ENCODE peak calls at places on chromosomes 7 and 10, in four cellular contexts. T is lung, P is sigmoid colon, S is A549. W is an unnamed sample.

GRCh38 chr7:149005427-149006344 is 22.6 kb downstream of the PDIA4 start:
- DNase-seq in S (peak; percentile 76), T (peak; percentile 82), P (peak; percentile 92), W (peak; percentile 87)

GRCh38 chr7:7272294-7272693 is 90.0 kb downstream of the C1GALT1 start:
- DNase-seq in P (no peak), S (no peak), T (no peak), W (no peak)

GRCh38 chr10:17028843-17029580 is 100.6 kb downstream of the CUBN start:
- DNase-seq in P (no peak), T (no peak), S (no peak), W (no peak)

GRCh38 chr10:103839867-103840746 is 15.3 kb downstream of the SH3PXD2A start:
- DNase-seq in S (no peak), T (peak; percentile 65), P (peak; percentile 61), W (peak; percentile 64)

GRCh38 chr7:30659312-30659711 is 22.9 kb downstream of the CRHR2 start:
- DNase-seq in S (no peak), P (peak; percentile 25), T (no peak), W (no peak)

GRCh38 chr10:80609331-80609730 is 71.6 kb downstream of the SH2D4B start:
- DNase-seq in P (no peak), S (no peak), T (no peak), W (no peak)

GRCh38 chr7:66521675-66522074 is 107.0 kb upstream of the KCTD7 start:
- DNase-seq in T (no peak), P (no peak), S (no peak), W (no peak)

GRCh38 chr10:21021843-21022594 is 124.9 kb upstream of the NEBL start:
- DNase-seq in T (no peak), S (peak; percentile 25), P (no peak), W (no peak)

GRCh38 chr10:811379-811778 is 120.1 kb downstream of the LARP4B start:
- DNase-seq in S (no peak), T (no peak), P (no peak), W (no peak)

GRCh38 chr7:116138202-116138801 is 72.0 kb upstream of the TES start:
- DNase-seq in S (peak; percentile 72), P (no peak), T (no peak), W (no peak)

GRCh38 chr7:20114463-20114862 is 102.7 kb downstream of the MACC1 start:
- DNase-seq in T (peak; percentile 37), P (no peak), S (peak; percentile 4), W (no peak)

GRCh38 chr10:14126697-14127440 is 203.9 kb downstream of the FRMD4A start:
- DNase-seq in S (no peak), P (no peak), T (no peak), W (no peak)

GRCh38 chr7:11648104-11648503 is 183.9 kb downstream of the THSD7A start:
- DNase-seq in S (no peak), P (no peak), T (no peak), W (no peak)

GRCh38 chr7:110309941-110310340 is 781.0 kb upstream of the LRRN3 start:
- DNase-seq in P (no peak), S (no peak), T (no peak), W (no peak)

GRCh38 chr10:47425813-47426419 is 41.8 kb upstream of the ZNF488 start:
- DNase-seq in T (no peak), S (no peak), P (no peak), W (no peak)

GRCh38 chr7:101586078-101586941 is 42.8 kb downstream of the MYL10 start:
- DNase-seq in S (no peak), T (no peak), P (peak; percentile 24), W (no peak)

GRCh38 chr10:14782691-14783363 is 8.1 kb upstream of the FAM107B start:
- DNase-seq in T (no peak), P (no peak), S (peak; percentile 98), W (no peak)

GRCh38 chr7:157900011-157900410 is 563.2 kb downstream of the DNAJB6 start:
- DNase-seq in S (no peak), T (no peak), P (no peak), W (no peak)

GRCh38 chr7:155257482-155258232 is 40.0 kb upstream of the INSIG1 start:
- DNase-seq in T (peak; percentile 46), S (no peak), P (peak; percentile 84), W (peak; percentile 93)

GRCh38 chr10:22429981-22430421 is 84.7 kb downstream of the SPAG6 start:
- DNase-seq in P (no peak), S (no peak), T (no peak), W (no peak)

GRCh38 chr7:74304550-74304949 is 15.3 kb downstream of the CLIP2 start:
- DNase-seq in T (no peak), S (no peak), P (no peak), W (no peak)

DNA sequence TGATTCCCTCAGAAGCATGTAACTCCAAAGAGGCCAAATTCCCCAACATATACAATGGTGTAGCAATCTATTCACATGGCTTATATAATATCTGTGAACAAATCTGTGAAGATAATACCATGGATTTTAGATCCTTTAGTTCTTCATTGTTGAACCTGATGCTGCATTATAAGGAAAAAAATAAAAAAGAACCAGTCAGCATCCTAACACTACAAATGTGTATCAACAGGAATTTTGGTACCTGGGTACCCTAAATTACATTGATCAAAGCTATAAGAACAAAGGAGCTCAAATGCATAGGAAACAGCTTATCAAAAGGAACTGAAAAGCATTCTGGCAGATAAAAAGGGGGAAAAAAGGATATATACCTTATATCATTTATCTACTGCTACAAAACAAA is 63.7 kb downstream of the IMMP2L start:
- DNase-seq in P (no peak), T (no peak), S (no peak), W (no peak)
- TF ChIP-seq CTCF in P (no peak), T (no peak), S (no peak), W (no peak)

GRCh38 chr7:35801392-35802101 is 690 bp downstream of the SEPTIN7 start:
- DNase-seq in T (peak; percentile 68), P (peak; percentile 86), S (peak; percentile 66), W (peak; percentile 86)

GRCh38 chr7:35802649-35803048 is 1.8 kb downstream of the SEPTIN7 start:
- DNase-seq in T (no peak), P (no peak), S (no peak), W (no peak)

GRCh38 chr7:35800718-35801391 is at the start of gene SEPTIN7:
- DNase-seq in P (peak; percentile 100), S (peak; percentile 99), T (peak; percentile 100), W (peak; percentile 100)

GRCh38 chr7:35802102-35802466 is 1.2 kb downstream of the SEPTIN7 start:
- DNase-seq in S (no peak), P (no peak), T (no peak), W (no peak)

GRCh38 chr7:35799846-35800717 is 775 bp upstream of the SEPTIN7 start:
- DNase-seq in P (peak; percentile 95), S (peak; percentile 93), T (peak; percentile 90), W (peak; percentile 82)
- H3K4me3 ChIP-seq in P (peak overlapping the region; percentile 83), S (peak overlapping the region; percentile 75), T (peak overlapping the region; percentile 72), W (peak overlapping the region; percentile 94)

DNA sequence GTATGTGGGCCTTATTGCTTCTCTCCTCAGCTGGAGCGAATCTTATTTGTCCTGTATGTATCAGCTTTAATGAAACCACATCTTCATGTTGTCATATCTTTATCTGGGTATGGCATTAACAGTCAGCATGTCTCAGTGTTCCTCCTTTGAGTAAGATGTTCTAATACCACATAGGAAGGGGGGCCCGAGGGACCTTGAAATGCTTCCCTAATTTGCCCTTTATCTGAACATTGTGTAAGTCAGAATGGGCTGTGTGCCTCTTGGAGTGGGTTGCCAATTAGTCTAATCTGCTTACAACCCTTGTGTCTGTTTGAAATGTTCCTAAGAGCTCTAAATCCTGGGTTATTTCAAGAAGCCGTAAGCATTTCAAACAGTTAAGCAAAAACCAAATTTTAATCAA is 623.8 kb downstream of the SUGCT start:
- DNase-seq in S (no peak), P (no peak), T (no peak), W (no peak)
- H3K27ac ChIP-seq in S (no peak overlapping the region), P (no peak overlapping the region), T (no peak overlapping the region), W (no peak overlapping the region)

GRCh38 chr7:137625197-137625596 is 221.6 kb downstream of the DGKI start:
- DNase-seq in P (no peak), T (no peak), S (peak; percentile 9), W (no peak)
- TF ChIP-seq CTCF in P (no peak), T (no peak), S (no peak), W (no peak)

DNA sequence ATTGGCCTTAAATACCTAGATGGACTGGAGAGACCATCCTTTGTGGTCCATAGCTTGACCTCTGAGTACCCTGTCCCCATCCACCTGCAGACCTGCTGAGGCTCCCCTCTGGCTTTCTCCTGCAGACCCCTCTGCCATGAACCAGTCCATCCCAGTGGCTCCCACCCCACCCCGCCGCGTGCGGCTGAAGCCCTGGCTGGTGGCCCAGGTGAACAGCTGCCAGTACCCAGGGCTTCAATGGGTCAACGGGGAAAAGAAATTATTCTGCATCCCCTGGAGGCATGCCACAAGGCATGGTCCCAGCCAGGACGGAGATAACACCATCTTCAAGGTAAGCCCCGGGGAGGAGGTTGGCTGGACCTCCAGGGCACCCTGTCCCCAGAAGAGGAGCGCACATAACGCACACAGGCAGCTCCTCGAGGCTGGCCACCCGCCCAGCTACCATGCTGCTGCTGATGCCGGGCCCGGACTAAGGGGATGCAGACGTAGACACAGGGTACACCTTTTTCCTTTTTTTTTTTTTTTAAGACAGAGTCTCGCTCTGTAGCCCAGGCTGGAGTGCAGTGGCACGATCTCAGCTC is 4.3 kb downstream of the IRF5 start:
- DNase-seq in T (no peak), S (no peak), P (no peak), W (no peak)
- H3K4me3 ChIP-seq in T (no peak overlapping the region), S (no peak overlapping the region), P (no peak overlapping the region), W (no peak overlapping the region)

DNA sequence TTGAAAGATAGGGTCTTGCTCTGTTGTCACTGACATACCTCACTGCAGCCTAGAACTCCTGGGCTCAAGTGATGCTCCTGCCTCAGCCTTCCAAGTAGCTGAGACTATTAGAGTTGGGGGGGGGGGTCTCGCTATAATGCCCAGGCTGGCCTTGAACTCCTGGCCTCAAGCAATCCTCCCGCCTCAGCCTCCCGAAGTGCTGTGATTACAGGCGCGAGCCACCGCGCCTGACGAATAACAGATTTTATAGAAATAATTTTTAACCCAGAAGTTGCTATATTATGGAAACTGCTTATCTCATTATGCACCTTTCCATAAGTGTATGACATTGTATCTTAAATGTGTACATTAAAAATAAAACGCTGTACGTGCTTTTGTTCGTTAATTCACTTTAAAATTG is 846 bp downstream of the ANKRD26 start:
- DNase-seq in P (no peak), T (no peak), S (no peak), W (no peak)
- H3K27ac ChIP-seq in P (peak overlapping the region; percentile 89), T (no peak overlapping the region), S (peak overlapping the region; percentile 87), W (peak overlapping the region; percentile 90)

GRCh38 chr7:2652736-2653060 is 20.9 kb downstream of the TTYH3 start:
- DNase-seq in T (no peak), S (no peak), P (no peak), W (no peak)

GRCh38 chr7:2649991-2650390 is 18.2 kb downstream of the TTYH3 start:
- DNase-seq in S (no peak), P (no peak), T (no peak), W (no peak)

GRCh38 chr7:2650451-2650850 is 18.7 kb downstream of the TTYH3 start:
- DNase-seq in S (no peak), P (no peak), T (no peak), W (no peak)

GRCh38 chr7:2651847-2652735 is 20.3 kb downstream of the TTYH3 start:
- DNase-seq in T (no peak), S (no peak), P (no peak), W (no peak)

DNA sequence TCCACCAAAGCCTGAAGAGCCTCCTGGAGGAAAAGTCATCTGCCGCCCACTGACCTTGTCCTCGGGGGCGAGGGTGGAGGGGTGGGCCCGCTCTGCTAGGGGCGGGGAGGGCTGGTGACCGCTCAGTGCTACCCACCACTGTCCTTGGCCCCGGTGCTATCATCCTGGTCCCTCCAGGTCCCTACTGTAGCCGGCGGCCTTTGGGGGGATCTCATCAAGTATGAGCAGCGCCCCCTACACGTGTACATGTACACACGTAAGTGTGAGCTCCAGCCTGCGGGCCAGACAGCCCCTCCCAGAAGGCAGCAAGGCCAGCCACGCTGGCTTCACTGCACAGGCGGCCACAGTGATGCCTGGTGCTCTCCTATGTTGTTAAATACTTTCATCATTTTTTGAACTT is 19.6 kb downstream of the TTYH3 start:
- DNase-seq in S (no peak), P (no peak), T (no peak), W (no peak)
- TF ChIP-seq CTCF in S (no peak), P (no peak), T (no peak), W (no peak)

W was measured in tibial artery.